ENCODE peak calls at places on chromosomes 1 and 21, in nine cellular contexts. R is nephron progenitor cell; Y is Caki2; B is MV-4-11; Q is RWPE1; J is NCI-H774; H is T47D; S is HFFc6; I is activated naive CD4-positive, alpha-beta T cell. V is an unnamed sample.

GRCh38 chr1:243253211-243253926 is 1.7 kb downstream of the CEP170 start:
- DNase-seq in R (no peak), Y (peak; percentile 16), B (peak; percentile 9), Q (no peak), J (no peak), H (no peak), S (peak; percentile 41), I (no peak), V (no peak)

GRCh38 chr1:6359568-6360496 is 33.7 kb downstream of the ACOT7 start:
- DNase-seq in R (peak; percentile 34), Y (peak; percentile 81), B (peak; percentile 50), Q (peak; percentile 30), J (no peak), H (no peak), S (peak; percentile 8), I (no peak), V (peak; percentile 31)

GRCh38 chr1:207876129-207876528 is 34.8 kb downstream of the CD34 start:
- DNase-seq in R (peak; percentile 22), Y (no peak), B (peak; percentile 15), Q (no peak), J (no peak), H (no peak), S (no peak), I (no peak), V (no peak)

GRCh38 chr1:81305997-81306452 is 494.7 kb upstream of the ADGRL2 start:
- DNase-seq in R (peak; percentile 2), Y (peak; percentile 48), B (peak; percentile 37), Q (no peak), J (peak; percentile 87), H (peak; percentile 49), S (peak; percentile 22), I (no peak), V (no peak)

GRCh38 chr1:212368073-212368484 is 46.6 kb downstream of the PACC1 start:
- DNase-seq in R (peak; percentile 32), Y (peak; percentile 47), B (peak; percentile 61), Q (peak; percentile 56), J (peak; percentile 38), H (peak; percentile 85), S (peak; percentile 79), I (no peak), V (peak; percentile 56)

GRCh38 chr1:222653178-222653827 is 35.4 kb downstream of the MIA3 start:
- DNase-seq in R (no peak), Y (no peak), B (peak; percentile 43), Q (no peak), J (no peak), H (no peak), S (no peak), I (no peak), V (no peak)

GRCh38 chr1:172637522-172637921 is 21.4 kb upstream of the FASLG start:
- DNase-seq in R (no peak), Y (peak; percentile 81), B (no peak), Q (peak; percentile 52), J (no peak), H (no peak), S (peak; percentile 84), I (no peak), V (no peak)

GRCh38 chr1:84096121-84096635 is 47.9 kb upstream of the PRKACB start:
- DNase-seq in R (no peak), Y (no peak), B (no peak), Q (no peak), J (no peak), H (no peak), S (peak; percentile 33), I (no peak), V (no peak)

GRCh38 chr21:34592120-34592561 is 22.8 kb downstream of the RCAN1 start:
- DNase-seq in R (no peak), Y (no peak), B (no peak), Q (no peak), J (no peak), H (no peak), S (no peak), I (no peak), V (no peak)

GRCh38 chr1:234478152-234478480 is 863 bp downstream of the TARBP1 start:
- DNase-seq in R (no peak), Y (no peak), B (no peak), Q (peak; percentile 65), J (peak; percentile 70), H (peak; percentile 74), S (peak; percentile 14), I (no peak), V (no peak)

GRCh38 chr1:33036051-33036525 is 595 bp downstream of the AK2 start:
- DNase-seq in R (no peak), Y (peak; percentile 45), B (peak; percentile 35), Q (peak; percentile 63), J (no peak), H (peak; percentile 47), S (peak; percentile 44), I (no peak), V (no peak)

GRCh38 chr1:57142999-57143398 is 177.2 kb upstream of the C8B start:
- DNase-seq in R (no peak), Y (no peak), B (no peak), Q (no peak), J (no peak), H (no peak), S (no peak), I (no peak), V (no peak)

GRCh38 chr1:17572264-17572985 is 32.9 kb downstream of the ARHGEF10L start:
- DNase-seq in R (no peak), Y (no peak), B (no peak), Q (no peak), J (no peak), H (no peak), S (no peak), I (no peak), V (no peak)

GRCh38 chr1:192489748-192490147 is 85.8 kb upstream of the RGS1 start:
- DNase-seq in R (peak; percentile 23), Y (peak; percentile 76), B (peak; percentile 75), Q (peak; percentile 54), J (peak; percentile 79), H (peak; percentile 44), S (peak; percentile 95), I (no peak), V (peak; percentile 22)

GRCh38 chr1:117128323-117129079 is 7.0 kb upstream of the TRIM45 start:
- DNase-seq in R (no peak), Y (peak; percentile 35), B (peak; percentile 4), Q (peak; percentile 49), J (peak; percentile 9), H (peak; percentile 40), S (peak; percentile 61), I (no peak), V (no peak)

V was measured in endothelial cell.